ENCODE peak calls at places on chromosomes 11 and 22, in four cellular contexts. Y, P, E and C are unnamed samples.

GRCh38 chr11:34599406-34599901 is 21.4 kb upstream of the EHF start:
- DNase-seq in P (peak; percentile 5), E (peak; percentile 92), Y (no peak), C (no peak)

GRCh38 chr22:29786026-29786425 is 18.9 kb downstream of the UQCR10 start:
- DNase-seq in P (no peak), Y (no peak), E (no peak), C (no peak)

GRCh38 chr11:66881436-66881835 is 24.6 kb downstream of the LRFN4 start:
- DNase-seq in P (no peak), Y (no peak), E (no peak), C (no peak)

GRCh38 chr11:70544774-70545625 is 146.7 kb downstream of the CTTN start:
- DNase-seq in Y (no peak), E (peak; percentile 83), P (no peak), C (no peak)

GRCh38 chr11:80023416-80023815 is 582.6 kb upstream of the TENM4 start:
- DNase-seq in P (no peak), E (no peak), Y (no peak), C (no peak)

GRCh38 chr22:24402460-24403192 is 24.8 kb upstream of the ADORA2A start:
- DNase-seq in Y (peak; percentile 57), E (peak; percentile 95), P (peak; percentile 72), C (no peak)

GRCh38 chr11:8785998-8786397 is 103.4 kb downstream of the RPL27A start:
- DNase-seq in E (no peak), P (no peak), Y (no peak), C (no peak)

GRCh38 chr11:86664930-86665329 is 7.5 kb downstream of the ME3 start:
- DNase-seq in E (no peak), P (no peak), Y (no peak), C (no peak)

GRCh38 chr22:41949297-41949965 is 2.5 kb upstream of the CENPM start:
- DNase-seq in P (no peak), E (no peak), Y (no peak), C (no peak)

GRCh38 chr11:115241899-115242298 is 262.3 kb downstream of the CADM1 start:
- DNase-seq in P (no peak), Y (no peak), E (no peak), C (no peak)

GRCh38 chr11:40306938-40307548 is 1152.4 kb downstream of the LRRC4C start:
- DNase-seq in E (peak; percentile 52), Y (no peak), P (no peak), C (no peak)

GRCh38 chr22:44057411-44057987 is 33.4 kb downstream of the PARVB start:
- DNase-seq in Y (no peak), E (no peak), P (no peak), C (no peak)

GRCh38 chr11:82315093-82315492 is 418.6 kb downstream of the FAM181B start:
- DNase-seq in E (no peak), P (no peak), Y (peak; percentile 6), C (no peak)

GRCh38 chr11:57231539-57232253 is 5.4 kb downstream of the APLNR start:
- DNase-seq in P (no peak), Y (no peak), E (no peak), C (no peak)
- TF ChIP-seq CTCF in P (no peak), Y (no peak), E (no peak), C (no peak)

GRCh38 chr11:85595285-85595884 is 31.8 kb downstream of the DLG2 start:
- DNase-seq in P (no peak), Y (no peak), E (peak; percentile 43), C (no peak)

GRCh38 chr11:85596886-85597285 is 30.3 kb downstream of the DLG2 start:
- DNase-seq in P (no peak), Y (no peak), E (no peak), C (no peak)

GRCh38 chr11:85589373-85589772 is 37.8 kb downstream of the DLG2 start:
- DNase-seq in E (no peak), Y (no peak), P (no peak), C (no peak)

DNA sequence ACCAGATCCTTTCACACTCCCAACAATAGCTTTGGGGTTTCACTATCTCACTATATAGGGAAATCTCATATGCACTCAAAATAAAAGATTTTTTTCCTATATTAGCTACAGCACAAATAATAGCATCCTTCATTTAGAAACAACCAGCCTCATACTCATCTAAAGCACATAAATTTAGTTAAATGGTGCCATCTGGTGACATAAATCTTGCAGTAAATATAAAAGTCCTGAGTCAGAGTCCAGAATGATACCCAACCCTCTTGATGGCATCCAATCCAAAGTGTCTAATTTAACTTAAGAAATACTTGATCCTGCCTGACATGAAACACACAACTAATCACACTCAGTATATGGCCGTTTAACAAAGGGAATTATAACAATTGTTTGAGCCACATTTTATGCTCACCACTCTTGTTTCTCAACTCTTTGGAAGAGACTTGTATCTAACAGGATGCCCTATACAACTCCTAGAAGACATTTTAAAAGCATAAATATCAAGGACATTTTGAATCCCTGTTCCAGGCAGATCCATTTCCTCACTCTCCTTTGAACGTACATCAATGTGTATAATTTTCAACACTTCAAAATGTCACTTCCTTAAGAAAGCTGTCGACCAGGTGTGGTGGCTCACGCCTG is 36.2 kb downstream of the DLG2 start:
- DNase-seq in E (peak; percentile 40), P (no peak), Y (no peak), C (no peak)
- TF ChIP-seq CTCF in E (no peak), P (peak; percentile 44), Y (no peak), C (peak; percentile 67)

GRCh38 chr22:22692707-22693530 is 48.5 kb downstream of the GGTLC2 start:
- DNase-seq in Y (peak; percentile 79), E (peak; percentile 25), P (no peak), C (no peak)
- TF ChIP-seq CTCF in Y (peak; percentile 79), E (no peak), P (peak; percentile 30), C (peak; percentile 69)

GRCh38 chr11:95231126-95231880 is at the start of gene SESN3:
- DNase-seq in E (peak; percentile 100), P (peak; percentile 99), Y (peak; percentile 99), C (peak; percentile 99)
- TF ChIP-seq CTCF in E (no peak), P (peak; percentile 34), Y (no peak), C (no peak)

GRCh38 chr11:74091549-74091948 is 79.3 kb downstream of the C2CD3 start:
- DNase-seq in E (no peak), P (no peak), Y (no peak), C (no peak)

GRCh38 chr11:74094393-74094792 is 76.4 kb downstream of the C2CD3 start:
- DNase-seq in Y (no peak), P (no peak), E (no peak), C (no peak)

GRCh38 chr11:74092425-74092824 is 78.4 kb downstream of the C2CD3 start:
- DNase-seq in Y (no peak), E (no peak), P (no peak), C (no peak)

GRCh38 chr11:74086242-74086884 is 77.5 kb upstream of the UCP3 start:
- DNase-seq in P (no peak), Y (no peak), E (peak; percentile 24), C (no peak)

GRCh38 chr11:74090701-74091100 is 80.1 kb downstream of the C2CD3 start:
- DNase-seq in E (peak; percentile 33), P (no peak), Y (no peak), C (no peak)
- TF ChIP-seq CTCF in E (peak; percentile 26), P (peak; percentile 27), Y (no peak), C (no peak)